ENCODE peak calls at places on chromosomes 13 and 19, in four cellular contexts. J is activated T-helper 1 cell treated with Interleukin-2 at 50 U/mL for 16 hours, Z is NCI-H1105, I is thoracic aorta. L is an unnamed sample.

GRCh38 chr19:2641332-2641698 is 61.2 kb downstream of the GNG7 start:
- DNase-seq in J (no peak), Z (no peak), I (no peak), L (no peak)

GRCh38 chr19:31255863-31256600 is 93.2 kb downstream of the TSHZ3 start:
- DNase-seq in J (no peak), Z (no peak), I (no peak), L (no peak)

GRCh38 chr13:114065141-114065925 is 67.1 kb downstream of the RASA3 start:
- DNase-seq in J (peak), Z (no peak), I (peak), L (peak)

GRCh38 chr13:26695360-26695705 is 65.3 kb downstream of the GPR12 start:
- DNase-seq in J (no peak), Z (no peak), I (no peak), L (no peak)

GRCh38 chr13:42022796-42023493 is 25.5 kb upstream of the DGKH start:
- DNase-seq in J (no peak), Z (no peak), I (no peak), L (no peak)

GRCh38 chr13:109500146-109500773 is 286.1 kb downstream of the IRS2 start:
- DNase-seq in J (no peak), Z (no peak), I (no peak), L (no peak)

GRCh38 chr19:32649751-32650150 is 25.2 kb downstream of the ANKRD27 start:
- DNase-seq in J (no peak), Z (no peak), I (no peak), L (no peak)

GRCh38 chr19:52007805-52008557 is at the start of gene ZNF615:
- DNase-seq in J (peak), Z (peak), I (peak), L (peak)

GRCh38 chr13:44715287-44716224 is 139.4 kb upstream of the TSC22D1 start:
- DNase-seq in J (no peak), Z (no peak), I (no peak), L (no peak)

GRCh38 chr13:104085611-104086010 is 1019.4 kb upstream of the SLC10A2 start:
- DNase-seq in J (no peak), Z (no peak), I (no peak), L (no peak)

GRCh38 chr13:80249906-80250513 is 90.9 kb downstream of the SPRY2 start:
- DNase-seq in J (no peak), Z (no peak), I (no peak), L (no peak)

GRCh38 chr19:45780448-45781281 is 1.6 kb downstream of the DMPK start:
- DNase-seq in J (no peak), Z (no peak), I (no peak), L (no peak)

GRCh38 chr13:25827986-25828385 is 223.8 kb downstream of the SHISA2 start:
- DNase-seq in J (no peak), Z (no peak), I (no peak), L (no peak)

GRCh38 chr13:101556676-101557121 is 104.2 kb downstream of the ITGBL1 start:
- DNase-seq in J (no peak), Z (no peak), I (no peak), L (no peak)

GRCh38 chr13:111251646-111252448 is 68.6 kb upstream of the TEX29 start:
- DNase-seq in J (no peak), Z (no peak), I (no peak), L (peak)